ENCODE peak calls at places on chromosome 15, in six cellular contexts. One of them, this sample, is unnamed.

GRCh38 chr15:25713736-25714537 is 149.2 kb downstream of the ATP10A start:
- DNase-seq in occipital lobe: no peak
- DNase-seq in ACHN: no peak
- DNase-seq in T47D: no peak
- DNase-seq in NCI-H2029 treated with DMSO at 0.1 percent for 48 hours: no peak
- DNase-seq in progenitor cell of endocrine pancreas: no peak
- DNase-seq in this sample: no peak

GRCh38 chr15:57599299-57599810 is 7.7 kb downstream of the MYZAP start:
- DNase-seq in occipital lobe: no peak
- DNase-seq in progenitor cell of endocrine pancreas: no peak
- DNase-seq in T47D: no peak
- DNase-seq in NCI-H2029 treated with DMSO at 0.1 percent for 48 hours: no peak
- DNase-seq in ACHN: no peak
- DNase-seq in this sample: no peak

GRCh38 chr15:75809986-75810750 is 33.1 kb upstream of the UBE2Q2 start:
- DNase-seq in ACHN: peak; percentile 44
- DNase-seq in NCI-H2029 treated with DMSO at 0.1 percent for 48 hours: peak; percentile 8
- DNase-seq in occipital lobe: no peak
- DNase-seq in T47D: peak; percentile 75
- DNase-seq in progenitor cell of endocrine pancreas: no peak
- DNase-seq in this sample: peak; percentile 34

GRCh38 chr15:76285241-76285825 is 25.9 kb downstream of the ETFA start:
- DNase-seq in ACHN: peak; percentile 48
- DNase-seq in occipital lobe: no peak
- DNase-seq in NCI-H2029 treated with DMSO at 0.1 percent for 48 hours: no peak
- DNase-seq in progenitor cell of endocrine pancreas: no peak
- DNase-seq in T47D: peak; percentile 35
- DNase-seq in this sample: no peak

GRCh38 chr15:67120839-67121540 is 55.6 kb downstream of the SMAD3 start:
- DNase-seq in ACHN: peak; percentile 55
- DNase-seq in T47D: no peak
- DNase-seq in NCI-H2029 treated with DMSO at 0.1 percent for 48 hours: no peak
- DNase-seq in occipital lobe: peak; percentile 52
- DNase-seq in progenitor cell of endocrine pancreas: no peak
- DNase-seq in this sample: no peak

GRCh38 chr15:77042955-77043920 is 27.7 kb downstream of the TSPAN3 start:
- DNase-seq in ACHN: no peak
- DNase-seq in occipital lobe: no peak
- DNase-seq in T47D: no peak
- DNase-seq in progenitor cell of endocrine pancreas: no peak
- DNase-seq in NCI-H2029 treated with DMSO at 0.1 percent for 48 hours: no peak
- DNase-seq in this sample: no peak

GRCh38 chr15:48785195-48785594 is 25.7 kb downstream of the CEP152 start:
- DNase-seq in NCI-H2029 treated with DMSO at 0.1 percent for 48 hours: no peak
- DNase-seq in ACHN: no peak
- DNase-seq in occipital lobe: no peak
- DNase-seq in T47D: no peak
- DNase-seq in progenitor cell of endocrine pancreas: no peak
- DNase-seq in this sample: no peak

GRCh38 chr15:96586901-96587300 is 256.4 kb downstream of the NR2F2 start:
- DNase-seq in T47D: no peak
- DNase-seq in progenitor cell of endocrine pancreas: no peak
- DNase-seq in occipital lobe: no peak
- DNase-seq in ACHN: no peak
- DNase-seq in NCI-H2029 treated with DMSO at 0.1 percent for 48 hours: no peak
- DNase-seq in this sample: no peak

GRCh38 chr15:65110676-65111292 is 4.2 kb downstream of the UBAP1L start:
- DNase-seq in T47D: no peak
- DNase-seq in progenitor cell of endocrine pancreas: no peak
- DNase-seq in ACHN: no peak
- DNase-seq in NCI-H2029 treated with DMSO at 0.1 percent for 48 hours: no peak
- DNase-seq in occipital lobe: no peak
- DNase-seq in this sample: no peak

GRCh38 chr15:32649336-32649735 is 7.8 kb downstream of the SCG5 start:
- DNase-seq in NCI-H2029 treated with DMSO at 0.1 percent for 48 hours: no peak
- DNase-seq in ACHN: peak; percentile 12
- DNase-seq in occipital lobe: no peak
- DNase-seq in progenitor cell of endocrine pancreas: no peak
- DNase-seq in T47D: peak; percentile 64
- DNase-seq in this sample: no peak

GRCh38 chr15:95323798-95324197 is 1006.7 kb upstream of the NR2F2 start:
- DNase-seq in NCI-H2029 treated with DMSO at 0.1 percent for 48 hours: no peak
- DNase-seq in ACHN: no peak
- DNase-seq in occipital lobe: no peak
- DNase-seq in T47D: peak; percentile 29
- DNase-seq in progenitor cell of endocrine pancreas: no peak
- DNase-seq in this sample: no peak

GRCh38 chr15:66826504-66826903 is 124.5 kb downstream of the SMAD6 start:
- DNase-seq in ACHN: no peak
- DNase-seq in NCI-H2029 treated with DMSO at 0.1 percent for 48 hours: no peak
- DNase-seq in progenitor cell of endocrine pancreas: no peak
- DNase-seq in occipital lobe: no peak
- DNase-seq in T47D: no peak
- DNase-seq in this sample: no peak

This sample was measured in NCI-H345.